ENCODE peak calls at places on chromosome 12, in five cellular contexts. Q is ascending aorta, B is mucosa of descending colon, P is tibial artery, M is neural progenitor cell. S is an unnamed sample. For H3K9me3, the result is how much of the 10 kb centered on the place peaks cover.

GRCh38 chr12:39227218-39227617 is 215.7 kb downstream of the KIF21A start:
- DNase-seq in Q (no peak), B (no peak), P (no peak), M (peak), S (no peak)

GRCh38 chr12:70002097-70002911 is 177.3 kb downstream of the MYRFL start:
- DNase-seq in Q (no peak), B (no peak), P (no peak), M (no peak), S (no peak)

GRCh38 chr12:32868885-32869284 is 27.7 kb downstream of the PKP2 start:
- DNase-seq in Q (no peak), B (no peak), P (no peak), M (no peak), S (no peak)

GRCh38 chr12:116323696-116324386 is 46.3 kb upstream of the MED13L start:
- DNase-seq in Q (no peak), B (no peak), P (no peak), M (no peak), S (no peak)

GRCh38 chr12:124480469-124481256 is 86.7 kb downstream of the NCOR2 start:
- DNase-seq in Q (no peak), B (peak), P (no peak), M (no peak), S (no peak)

GRCh38 chr12:96083020-96083489 is 47.7 kb upstream of the LTA4H start:
- DNase-seq in Q (no peak), B (no peak), P (no peak), M (no peak), S (no peak)

GRCh38 chr12:11765817-11766794 is 116.6 kb downstream of the ETV6 start:
- DNase-seq in Q (peak), B (peak), P (no peak), M (no peak), S (peak)

GRCh38 chr12:108840605-108841328 is 16.6 kb downstream of the SSH1 start:
- DNase-seq in Q (no peak), B (no peak), P (no peak), M (peak), S (no peak)

GRCh38 chr12:38384816-38385491 is 68.4 kb downstream of the ALG10B start:
- DNase-seq in Q (no peak), B (peak), P (no peak), M (peak), S (no peak)

GRCh38 chr12:4037747-4038312 is 164.6 kb upstream of the PARP11 start:
- DNase-seq in Q (no peak), B (no peak), P (no peak), M (peak), S (peak)

GRCh38 chr12:13211191-13211858 is 14.8 kb downstream of the EMP1 start:
- DNase-seq in Q (no peak), B (no peak), P (no peak), M (no peak), S (no peak)

GRCh38 chr12:45966486-45966885 is 23.9 kb downstream of the SCAF11 start:
- DNase-seq in Q (no peak), B (no peak), P (no peak), M (no peak), S (no peak)

GRCh38 chr12:89939468-89940215 is 231.0 kb upstream of the ATP2B1 start:
- DNase-seq in Q (no peak), B (no peak), P (no peak), M (no peak), S (no peak)

GRCh38 chr12:95626854-95627253 is 75.6 kb upstream of the USP44 start:
- DNase-seq in Q (no peak), B (no peak), P (no peak), M (peak), S (no peak)

GRCh38 chr12:46524778-46525177 is 152.2 kb upstream of the SLC38A2 start:
- DNase-seq in Q (peak), B (peak), P (peak), M (no peak), S (peak)

GRCh38 chr12:89706551-89707348 is 1.9 kb downstream of the ATP2B1 start:
- DNase-seq in Q (no peak), B (peak), P (peak), M (peak), S (no peak)

GRCh38 chr12:106118278-106118820 is 20.4 kb downstream of the NUAK1 start:
- DNase-seq in Q (no peak), B (no peak), P (no peak), M (no peak), S (no peak)

GRCh38 chr12:53752192-53752601 is 418 bp upstream of the CISTR start:
- DNase-seq in Q (no peak), B (no peak), P (peak), M (no peak), S (no peak)

GRCh38 chr12:6277982-6278438 is 32.5 kb upstream of the PLEKHG6 start:
- DNase-seq in Q (no peak), B (peak), P (peak), M (no peak), S (peak)

GRCh38 chr12:121214855-121215745 is 5.2 kb downstream of the P2RX4 start:
- DNase-seq in Q (no peak), B (no peak), P (no peak), M (no peak), S (no peak)

GRCh38 chr12:29088611-29089219 is 60.4 kb upstream of the FAR2 start:
- DNase-seq in Q (no peak), B (no peak), P (no peak), M (no peak), S (no peak)

GRCh38 chr12:94649349-94650142 is 811 bp downstream of the TMCC3 start:
- DNase-seq in Q (no peak), B (peak), P (peak), M (peak), S (peak)

GRCh38 chr12:64461634-64462414 is 9.9 kb downstream of the TBK1 start:
- DNase-seq in Q (no peak), B (no peak), P (no peak), M (no peak), S (no peak)

GRCh38 chr12:91331371-91331770 is 148.8 kb upstream of the DCN start:
- DNase-seq in Q (no peak), B (no peak), P (no peak), M (no peak), S (no peak)

GRCh38 chr12:7066596-7066995 is 6.1 kb downstream of the C1S start:
- DNase-seq in Q (no peak), B (no peak), P (no peak), M (no peak), S (no peak)

GRCh38 chr12:82461393-82461792 is 103.1 kb downstream of the METTL25 start:
- DNase-seq in Q (no peak), B (no peak), P (no peak), M (no peak), S (no peak)

GRCh38 chr12:31874961-31875608 is 84.1 kb upstream of the RESF1 start:
- DNase-seq in Q (peak), B (peak), P (no peak), M (no peak), S (no peak)

GRCh38 chr12:53051058-53051880 is 1.4 kb downstream of the TNS2 start:
- DNase-seq in Q (peak), B (peak), P (peak), M (no peak), S (peak)

GRCh38 chr12:71594214-71594948 is 69.3 kb downstream of the ZFC3H1 start:
- DNase-seq in Q (no peak), B (no peak), P (no peak), M (no peak), S (no peak)

GRCh38 chr12:123286997-123287396 is 15.3 kb upstream of the CDK2AP1 start:
- DNase-seq in Q (no peak), B (no peak), P (no peak), M (no peak), S (no peak)

GRCh38 chr12:11927311-11927935 is 143.3 kb upstream of the BCL2L14 start:
- DNase-seq in Q (no peak), B (peak), P (no peak), M (peak), S (no peak)

GRCh38 chr12:53937099-53937498 is 1.5 kb upstream of the HOXC13 start:
- DNase-seq in Q (no peak), B (no peak), P (no peak), M (no peak), S (no peak)

GRCh38 chr12:52081263-52081733 is 1.8 kb downstream of the SMIM41 start:
- DNase-seq in Q (no peak), B (no peak), P (no peak), M (peak), S (no peak)

GRCh38 chr12:66740257-66740656 is 61.4 kb upstream of the GRIP1 start:
- DNase-seq in Q (no peak), B (no peak), P (no peak), M (no peak), S (no peak)

GRCh38 chr12:94831081-94831747 is 172.3 kb downstream of the NDUFA12 start:
- DNase-seq in Q (no peak), B (no peak), P (no peak), M (no peak), S (no peak)

GRCh38 chr12:108332791-108333382 is 6.2 kb downstream of the CMKLR1 start:
- DNase-seq in Q (peak), B (no peak), P (peak), M (no peak), S (peak)

GRCh38 chr12:131095826-131096680 is 142.3 kb downstream of the ADGRD1 start:
- DNase-seq in Q (peak), B (no peak), P (no peak), M (no peak), S (no peak)
- H3K9me3 ChIP-seq in Q (under half), B (under half), P (under half), M (under half), S (under half)

GRCh38 chr12:128974881-128975280 is 121.6 kb downstream of the GLT1D1 start:
- DNase-seq in Q (no peak), B (no peak), P (no peak), M (no peak), S (no peak)

GRCh38 chr12:128973883-128974681 is 120.8 kb downstream of the GLT1D1 start:
- DNase-seq in Q (no peak), B (no peak), P (no peak), M (no peak), S (no peak)

GRCh38 chr12:128980623-128981022 is 127.3 kb downstream of the GLT1D1 start:
- DNase-seq in Q (no peak), B (no peak), P (no peak), M (no peak), S (no peak)

GRCh38 chr12:128971802-128972201 is 118.5 kb downstream of the GLT1D1 start:
- DNase-seq in Q (no peak), B (no peak), P (no peak), M (peak), S (no peak)

GRCh38 chr12:128976120-128976519 is 122.8 kb downstream of the GLT1D1 start:
- DNase-seq in Q (no peak), B (no peak), P (no peak), M (peak), S (peak)
- TF ChIP-seq CTCF in Q (peak), B (no peak), P (no peak), M (peak), S (no peak)

DNA sequence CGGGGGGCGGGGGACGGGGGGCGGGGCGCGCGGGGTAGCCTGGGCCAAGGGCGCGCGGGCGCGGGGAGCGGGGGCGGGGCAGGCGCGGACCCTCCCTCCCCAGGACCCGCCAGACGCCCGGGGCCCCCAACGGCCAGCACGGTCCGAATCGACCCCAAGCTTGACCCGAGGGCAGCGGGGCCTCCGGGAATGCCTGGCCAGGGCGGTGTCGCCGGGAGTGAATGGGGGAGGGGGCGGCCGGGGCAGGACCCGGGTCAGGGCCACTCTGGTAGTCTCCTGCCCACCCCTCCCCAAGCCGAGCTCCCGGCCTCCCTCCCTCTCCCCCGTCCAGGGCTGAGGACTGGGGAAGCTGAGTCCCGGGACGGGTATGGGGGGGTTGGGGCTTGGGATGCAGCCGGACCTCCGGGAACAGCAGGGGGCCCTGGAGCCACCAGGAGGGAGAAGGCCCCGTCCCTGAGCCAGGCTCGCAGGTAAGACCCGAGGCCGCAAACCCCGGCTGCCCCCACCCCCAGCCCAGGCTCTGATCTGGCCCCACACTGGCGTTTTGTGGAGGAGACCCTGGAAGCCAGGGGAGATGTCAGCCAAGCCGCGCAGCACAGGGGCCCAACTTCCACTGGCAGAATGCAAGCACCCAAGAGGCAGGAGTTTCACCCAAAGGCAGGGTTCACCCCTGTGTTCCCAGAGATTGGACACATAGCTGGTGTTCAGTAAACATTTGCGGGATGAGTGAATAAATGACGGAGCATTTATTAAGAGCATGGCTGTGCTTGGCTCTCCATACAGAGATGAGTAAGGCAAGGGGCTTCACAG is 555 bp upstream of the GALNT9 start:
- DNase-seq in Q (no peak), B (no peak), P (no peak), M (peak), S (no peak)
- H3K9me3 ChIP-seq in Q (under half), B (under half), P (under half), M (under half), S (under half)

GRCh38 chr12:68236421-68237059 is 10.9 kb upstream of the IL26 start:
- DNase-seq in Q (no peak), B (no peak), P (no peak), M (no peak), S (no peak)
- TF ChIP-seq CTCF in Q (peak), B (no peak), P (no peak), M (no peak), S (no peak)

GRCh38 chr12:34204830-34205285 is 182.6 kb downstream of the ALG10 start:
- DNase-seq in Q (no peak), B (no peak), P (no peak), M (no peak), S (no peak)

GRCh38 chr12:34203866-34204620 is 181.7 kb downstream of the ALG10 start:
- DNase-seq in Q (no peak), B (no peak), P (no peak), M (no peak), S (no peak)

GRCh38 chr12:34207858-34208257 is 185.6 kb downstream of the ALG10 start:
- DNase-seq in Q (no peak), B (no peak), P (no peak), M (no peak), S (peak)

GRCh38 chr12:34205401-34205800 is 183.1 kb downstream of the ALG10 start:
- DNase-seq in Q (no peak), B (no peak), P (no peak), M (no peak), S (no peak)

DNA sequence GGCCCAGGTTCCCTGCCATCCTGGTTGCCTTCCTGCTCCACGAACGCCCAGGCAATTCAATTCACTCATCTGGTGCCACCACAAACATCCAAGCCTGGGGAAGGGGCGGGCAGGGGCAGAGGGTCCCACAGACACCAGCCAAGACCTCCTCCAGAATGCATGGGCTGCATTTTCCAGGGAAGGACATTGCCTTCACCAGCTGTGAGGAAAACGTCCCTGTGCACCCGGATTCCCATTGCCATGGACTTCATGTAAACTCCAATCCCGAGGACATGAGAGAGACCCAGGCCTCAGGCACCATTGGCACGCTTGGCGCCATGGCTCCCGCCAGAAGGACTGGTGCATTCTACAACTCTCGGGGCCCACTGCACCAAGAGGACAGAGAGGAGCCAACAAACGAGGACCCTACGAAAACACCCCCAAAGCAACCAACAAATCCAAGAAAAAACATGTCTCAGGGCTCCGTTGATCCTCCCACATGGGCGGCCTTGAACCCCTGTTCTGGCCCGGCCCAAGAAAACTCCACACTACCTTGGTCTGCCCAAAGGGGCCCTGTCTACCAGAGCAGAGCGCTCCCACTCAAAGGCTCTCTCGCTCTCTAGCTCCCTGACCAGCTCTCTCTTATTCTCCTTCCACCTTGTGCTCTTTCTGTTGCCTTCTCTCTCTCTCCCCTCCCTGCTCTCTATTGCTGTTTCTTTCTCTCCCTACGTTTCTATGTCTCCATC is 183.9 kb downstream of the ALG10 start:
- DNase-seq in Q (no peak), B (no peak), P (no peak), M (no peak), S (peak)
- H3K9me3 ChIP-seq in Q (under half), B (half or more), P (under half), M (under half), S (under half)

GRCh38 chr12:77590306-77590705 is 240.4 kb upstream of the NAV3 start:
- DNase-seq in Q (no peak), B (no peak), P (no peak), M (no peak), S (no peak)
- TF ChIP-seq CTCF in Q (no peak), B (no peak), P (no peak), M (no peak), S (no peak)

GRCh38 chr12:132952371-132953162 is 3.5 kb downstream of the ZNF605 start:
- DNase-seq in Q (no peak), B (no peak), P (peak), M (no peak), S (no peak)
- H3K9me3 ChIP-seq in Q (half or more), B (half or more), P (half or more), M (under half), S (half or more)

GRCh38 chr12:48640428-48640827 is 41.6 kb downstream of the KANSL2 start:
- DNase-seq in Q (no peak), B (no peak), P (no peak), M (no peak), S (no peak)
- TF ChIP-seq CTCF in Q (no peak), B (no peak), P (no peak), M (no peak), S (no peak)

S was measured in lung.